ENCODE peak calls at places on chromosomes 2 and 18, in ten cellular contexts. W, A, E, J, Q, K, U, C, M and P are unnamed samples. For H3K4me1 and H3K9me3, the result is how much of the 10 kb centered on the place peaks cover.

GRCh38 chr2:61658841-61659780 is 121.0 kb upstream of the XPO1 start:
- DNase-seq in E (peak), A (peak), Q (peak), M (peak), J (peak), W (no peak), K (no peak), C (no peak), U (no peak), P (peak)

GRCh38 chr2:102975996-102976636 is 214.3 kb downstream of the TMEM182 start:
- DNase-seq in W (no peak), M (peak), K (no peak), A (peak), E (peak), Q (peak), C (no peak), J (peak), U (no peak), P (no peak)

GRCh38 chr2:949384-949893 is 1.2 kb upstream of the SNTG2 start:
- DNase-seq in C (no peak), M (no peak), J (no peak), W (no peak), U (no peak), Q (no peak), A (no peak), K (no peak), E (peak), P (no peak)

GRCh38 chr18:64119916-64120315 is 29.0 kb downstream of the LINC00305 start:
- DNase-seq in K (no peak), A (no peak), M (no peak), J (peak), U (no peak), Q (no peak), E (no peak), W (no peak), C (no peak), P (no peak)

GRCh38 chr2:170723446-170723958 is 8.4 kb downstream of the SP5 start:
- DNase-seq in W (no peak), J (no peak), E (peak), M (no peak), A (no peak), K (no peak), Q (peak), U (no peak), C (no peak), P (no peak)

GRCh38 chr2:20563833-20564232 is 87.1 kb downstream of the HS1BP3 start:
- DNase-seq in U (no peak), Q (peak), K (no peak), C (no peak), E (no peak), M (no peak), J (no peak), A (no peak), W (no peak), P (no peak)

GRCh38 chr2:101103846-101104245 is 47.3 kb downstream of the TBC1D8 start:
- DNase-seq in C (no peak), J (no peak), K (no peak), W (no peak), A (no peak), Q (no peak), U (no peak), E (no peak), M (no peak), P (no peak)

GRCh38 chr18:39564716-39565115 is 1999.1 kb upstream of the CELF4 start:
- DNase-seq in Q (no peak), C (no peak), J (no peak), W (no peak), E (no peak), M (no peak), U (no peak), A (no peak), K (no peak), P (no peak)

GRCh38 chr18:77063256-77063655 is 69.3 kb downstream of the MBP start:
- DNase-seq in A (no peak), U (no peak), Q (peak), E (no peak), M (peak), C (peak), K (peak), W (no peak), J (no peak), P (no peak)

GRCh38 chr2:151669585-151670081 is 64.6 kb downstream of the NEB start:
- DNase-seq in K (no peak), U (no peak), W (no peak), Q (peak), J (no peak), C (no peak), A (no peak), E (peak), M (no peak), P (no peak)

GRCh38 chr2:235458839-235459273 is 35.0 kb upstream of the AGAP1 start:
- DNase-seq in A (no peak), K (no peak), W (peak), E (no peak), M (no peak), C (peak), J (peak), U (no peak), Q (peak), P (no peak)

GRCh38 chr2:57848723-57849122 is 197.9 kb upstream of the VRK2 start:
- DNase-seq in W (no peak), U (no peak), C (peak), M (no peak), Q (no peak), E (no peak), K (no peak), A (no peak), J (no peak), P (no peak)

GRCh38 chr18:36629836-36630235 is 199.0 kb downstream of the TPGS2 start:
- DNase-seq in U (no peak), C (no peak), W (no peak), E (no peak), A (no peak), K (no peak), M (no peak), J (no peak), Q (no peak), P (no peak)

GRCh38 chr2:12244070-12244469 is 472.7 kb upstream of the TRIB2 start:
- DNase-seq in Q (peak), J (no peak), U (no peak), K (no peak), A (no peak), C (no peak), E (no peak), M (no peak), W (no peak), P (no peak)

GRCh38 chr2:231590614-231591013 is 2.0 kb upstream of the TEX44 start:
- DNase-seq in A (no peak), C (no peak), K (no peak), E (no peak), J (no peak), U (no peak), W (no peak), Q (no peak), M (no peak), P (no peak)

GRCh38 chr18:10376735-10377134 is 77.7 kb upstream of the APCDD1 start:
- DNase-seq in J (no peak), U (no peak), A (no peak), Q (peak), E (no peak), W (peak), K (no peak), M (no peak), C (no peak), P (peak)

DNA sequence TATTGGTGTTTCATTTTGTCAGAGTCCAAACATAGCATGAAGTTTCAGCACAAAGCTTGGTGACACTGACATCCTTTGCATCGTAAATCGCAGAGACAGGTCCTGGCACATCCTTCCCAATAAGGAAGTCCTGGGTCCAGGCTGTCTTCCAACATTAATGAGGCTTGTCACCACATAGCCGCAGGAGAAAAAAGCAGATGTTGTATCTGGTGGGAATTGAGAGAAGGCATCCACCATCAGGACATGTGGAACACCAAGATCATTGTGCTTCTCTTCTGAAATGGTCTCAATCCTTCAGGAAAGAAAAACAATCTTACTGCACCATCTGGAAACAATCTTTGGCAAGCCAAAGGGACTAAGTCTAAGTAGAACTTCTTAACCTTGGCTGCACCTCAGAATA is 119.1 kb upstream of the ARHGAP28 start:
- DNase-seq in M (no peak), K (no peak), U (no peak), A (no peak), C (no peak), W (no peak), J (no peak), E (no peak), Q (no peak), P (no peak)
- H3K4me3 ChIP-seq in M (no peak), K (no peak), U (no peak), A (no peak), C (no peak), W (no peak), J (no peak), E (no peak), Q (no peak), P (no peak)

GRCh38 chr2:47193607-47194006 is 38.5 kb upstream of the STPG4 start:
- DNase-seq in E (no peak), W (no peak), U (no peak), A (no peak), C (no peak), Q (no peak), M (no peak), K (no peak), J (no peak), P (no peak)

GRCh38 chr2:47194410-47194809 is 39.3 kb upstream of the STPG4 start:
- DNase-seq in M (no peak), Q (no peak), C (no peak), U (no peak), A (no peak), K (no peak), J (no peak), W (no peak), E (no peak), P (no peak)

GRCh38 chr2:47189635-47190034 is 34.5 kb upstream of the STPG4 start:
- DNase-seq in C (no peak), E (no peak), A (no peak), J (peak), U (no peak), K (no peak), Q (peak), M (no peak), W (no peak), P (peak)

GRCh38 chr2:47187124-47187523 is 32.0 kb upstream of the STPG4 start:
- DNase-seq in A (no peak), K (no peak), W (no peak), C (no peak), U (no peak), Q (no peak), M (no peak), E (peak), J (no peak), P (no peak)

GRCh38 chr2:47190188-47190818 is 35.2 kb upstream of the STPG4 start:
- DNase-seq in C (no peak), J (peak), M (no peak), A (no peak), Q (peak), K (no peak), E (no peak), W (no peak), U (no peak), P (peak)
- H3K4me1 ChIP-seq in C (under half), J (half or more), M (under half), A (under half), Q (half or more), K (under half), E (half or more), W (under half), U (under half), P (half or more)

GRCh38 chr2:95539290-95539689 is 52.5 kb upstream of the TRIM43 start:
- DNase-seq in A (no peak), K (no peak), J (no peak), U (no peak), W (no peak), C (no peak), E (no peak), Q (no peak), M (no peak), P (no peak)
- H3K9me3 ChIP-seq in A (under half), K (under half), J (under half), U (under half), W (under half), C (under half), E (under half), Q (under half), M (under half), P (under half)

GRCh38 chr2:23209059-23209458 is 175.9 kb upstream of the KLHL29 start:
- DNase-seq in C (no peak), J (no peak), A (no peak), Q (no peak), K (no peak), M (no peak), W (no peak), U (no peak), E (no peak), P (no peak)

GRCh38 chr2:23211987-23212583 is 172.9 kb upstream of the KLHL29 start:
- DNase-seq in K (no peak), Q (no peak), W (no peak), E (no peak), U (no peak), A (no peak), J (no peak), C (no peak), M (no peak), P (no peak)

GRCh38 chr2:23215016-23215415 is 170.0 kb upstream of the KLHL29 start:
- DNase-seq in Q (no peak), J (no peak), M (no peak), E (no peak), K (no peak), A (no peak), W (no peak), C (no peak), U (no peak), P (peak)

GRCh38 chr2:23208339-23208738 is 176.6 kb upstream of the KLHL29 start:
- DNase-seq in Q (no peak), A (no peak), W (no peak), J (no peak), U (no peak), C (no peak), M (no peak), K (no peak), E (no peak), P (no peak)

DNA sequence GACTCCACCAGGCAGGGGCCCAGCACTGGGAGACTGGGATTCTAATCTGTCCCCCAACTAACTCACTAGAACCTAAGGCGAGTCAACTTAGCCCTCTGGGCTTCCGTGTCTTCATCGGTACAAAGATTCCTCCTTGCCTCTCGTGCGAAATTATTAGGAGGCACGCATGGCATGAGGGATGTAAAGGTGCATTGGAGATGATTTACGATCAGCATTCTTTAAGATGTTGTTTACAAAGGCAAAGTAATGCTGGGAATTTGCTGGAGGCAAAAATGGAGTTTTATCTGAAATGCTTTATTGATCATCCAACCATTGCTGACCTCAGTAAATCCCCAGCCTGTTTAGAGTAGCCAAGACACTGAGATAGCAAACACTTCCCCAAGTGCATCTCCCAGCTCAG is 171.8 kb upstream of the KLHL29 start:
- DNase-seq in K (no peak), U (no peak), W (no peak), A (no peak), M (no peak), C (no peak), J (no peak), E (no peak), Q (no peak), P (no peak)
- H3K4me3 ChIP-seq in K (no peak), U (no peak), W (no peak), A (no peak), M (no peak), C (no peak), J (no peak), E (no peak), Q (no peak), P (no peak)

GRCh38 chr18:59748628-59749360 is 51.6 kb upstream of the CCBE1 start:
- DNase-seq in Q (peak), K (no peak), U (no peak), W (no peak), E (no peak), M (no peak), C (no peak), A (peak), J (peak), P (no peak)
- H3K4me1 ChIP-seq in Q (under half), K (under half), U (under half), W (under half), E (under half), M (under half), C (under half), A (under half), J (under half), P (under half)

DNA sequence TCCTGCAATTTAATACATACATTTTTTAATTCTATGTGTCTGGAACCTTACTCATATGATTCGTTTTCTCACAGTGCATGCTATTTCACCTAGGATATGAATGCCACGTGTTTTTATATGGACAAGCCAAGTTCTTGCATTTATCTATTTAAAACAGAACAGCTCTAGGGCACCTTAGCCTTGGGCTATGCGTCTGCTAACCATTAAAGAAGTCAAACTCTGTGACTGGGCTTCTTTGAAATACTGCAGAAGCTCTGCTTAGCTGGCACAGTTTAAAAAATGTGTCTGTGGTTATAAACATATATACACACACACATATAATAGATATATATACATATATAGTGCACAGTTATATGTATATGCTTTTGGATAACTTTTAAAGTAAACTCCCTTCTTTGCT is 890.8 kb upstream of the KLHL29 start:
- DNase-seq in W (no peak), M (no peak), C (no peak), Q (no peak), K (no peak), A (no peak), E (no peak), U (no peak), J (no peak), P (no peak)
- H3K9me3 ChIP-seq in W (under half), M (under half), C (under half), Q (under half), K (under half), A (under half), E (under half), U (under half), J (under half), P (under half)

DNA sequence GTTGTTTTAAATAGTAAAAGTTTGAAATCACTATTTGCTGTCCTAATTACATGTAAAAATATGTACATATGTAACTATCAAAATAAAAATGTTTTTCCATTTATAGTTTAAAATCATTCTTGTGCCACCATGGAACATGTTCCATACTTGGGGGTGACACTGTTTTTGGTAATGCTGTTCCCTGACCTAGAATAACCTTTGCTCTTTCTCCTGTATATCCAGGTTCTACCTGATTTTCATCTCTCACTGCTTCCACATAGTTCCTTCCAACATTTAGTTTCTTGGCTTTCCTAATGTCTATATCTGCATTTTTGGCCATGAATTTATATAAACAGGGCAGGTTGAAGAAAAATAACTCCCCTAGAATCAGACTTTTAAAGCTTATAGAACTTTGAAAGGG is 2.5 kb downstream of the SPOPL start:
- DNase-seq in C (no peak), K (no peak), Q (no peak), J (no peak), M (no peak), E (no peak), A (no peak), U (no peak), W (no peak), P (no peak)
- H3K4me3 ChIP-seq in C (peak), K (no peak), Q (peak), J (no peak), M (peak), E (peak), A (no peak), U (peak), W (peak), P (no peak)

GRCh38 chr2:127847926-127848325 is 10.0 kb downstream of the POLR2D start:
- DNase-seq in J (no peak), E (no peak), W (no peak), Q (no peak), U (no peak), C (no peak), K (no peak), A (no peak), M (no peak), P (no peak)
- H3K4me1 ChIP-seq in J (under half), E (under half), W (under half), Q (under half), U (under half), C (under half), K (under half), A (under half), M (under half), P (under half)

DNA sequence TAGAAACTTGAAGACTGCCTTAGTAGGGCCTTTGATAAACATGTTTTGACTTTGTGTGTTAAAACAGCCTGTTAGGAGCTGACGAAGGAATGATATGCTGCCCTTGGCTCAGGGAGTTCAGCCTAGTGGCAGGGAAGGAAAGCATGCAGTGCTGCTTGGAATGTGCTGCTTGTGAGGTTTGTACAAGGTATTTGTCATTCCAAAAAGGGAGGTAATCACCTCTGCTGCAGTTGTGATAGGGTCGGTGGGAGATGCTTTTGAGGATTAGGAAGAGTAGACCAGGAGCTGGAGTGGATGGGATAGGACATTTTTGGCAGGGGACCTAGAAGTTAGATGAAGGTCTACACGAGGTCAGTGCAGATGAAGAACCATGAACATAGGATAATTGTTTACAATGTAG is 22.1 kb downstream of the PHLPP1 start:
- DNase-seq in Q (no peak), M (no peak), K (no peak), W (no peak), U (no peak), J (no peak), A (no peak), E (no peak), C (no peak), P (no peak)
- H3K9me3 ChIP-seq in Q (under half), M (under half), K (under half), W (under half), U (under half), J (under half), A (under half), E (under half), C (under half), P (under half)